ENCODE peak calls at places on chromosomes 3 and 15, in seven cellular contexts. M is GDM1; Y is effector CD4-positive, alpha-beta T cell; V is naive thymus-derived CD8-positive, alpha-beta T cell; P is activated T-helper 1 cell treated with anti-CD3 and anti-CD28 coated beads, Interleukin-2, amount 50 U/mL, for 16 hours; Z is substantia nigra; D is stimulated activated CD4-positive, alpha-beta T cell treated with anti-CD3 and anti-CD28 coated beads, Interleukin-15, amount 100 ng/mL, for 24 hours. X is an unnamed sample.

GRCh38 chr15:68409736-68410370 is 22.1 kb downstream of the ITGA11 start:
- DNase-seq in Z (no peak), P (no peak), M (no peak), V (no peak), D (no peak), Y (no peak), X (no peak)

GRCh38 chr3:145915787-145916186 is 245.2 kb downstream of the PLOD2 start:
- DNase-seq in Z (no peak), M (no peak), V (no peak), D (no peak), P (no peak), Y (no peak), X (no peak)

GRCh38 chr3:153591566-153592221 is 429.7 kb downstream of the RAP2B start:
- DNase-seq in P (no peak), V (no peak), M (no peak), D (no peak), Y (no peak), Z (no peak), X (no peak)

GRCh38 chr15:51830279-51830806 is 890 bp downstream of the TMOD3 start:
- DNase-seq in M (no peak), D (no peak), V (no peak), Y (no peak), Z (no peak), P (no peak), X (no peak)

GRCh38 chr15:101187820-101188516 is 63.9 kb downstream of the CHSY1 start:
- DNase-seq in V (no peak), M (no peak), P (no peak), D (no peak), Z (no peak), Y (no peak), X (no peak)

GRCh38 chr15:84888639-84889038 is 4.2 kb downstream of the SLC28A1 start:
- DNase-seq in Y (no peak), M (no peak), D (no peak), Z (no peak), V (no peak), P (no peak), X (no peak)

GRCh38 chr15:88166330-88166993 is 90.1 kb downstream of the NTRK3 start:
- DNase-seq in V (no peak), Y (no peak), P (no peak), M (no peak), Z (no peak), D (peak), X (no peak)

GRCh38 chr15:82572311-82572710 is 32.1 kb upstream of the RPS17 start:
- DNase-seq in D (no peak), V (no peak), P (no peak), Y (no peak), Z (no peak), M (no peak), X (no peak)

GRCh38 chr15:37653018-37653417 is 281.4 kb upstream of the TMCO5A start:
- DNase-seq in V (no peak), P (no peak), Y (no peak), Z (no peak), M (no peak), D (no peak), X (no peak)

GRCh38 chr15:101124731-101125558 is 126.9 kb downstream of the CHSY1 start:
- DNase-seq in P (no peak), V (no peak), D (no peak), Z (no peak), Y (no peak), M (no peak), X (no peak)

GRCh38 chr15:98002874-98003273 is 42.4 kb downstream of the ARRDC4 start:
- DNase-seq in V (no peak), D (no peak), M (no peak), Z (peak), P (no peak), Y (no peak), X (no peak)

GRCh38 chr3:25291524-25291923 is 136.5 kb upstream of the RARB start:
- DNase-seq in P (no peak), Z (no peak), Y (no peak), M (no peak), V (no peak), D (no peak), X (no peak)

GRCh38 chr3:166889241-166889640 is 490.9 kb downstream of the ZBBX start:
- DNase-seq in V (no peak), M (no peak), Z (no peak), P (no peak), Y (no peak), D (no peak), X (no peak)

GRCh38 chr3:130699765-130700164 is 46.9 kb downstream of the PIK3R4 start:
- DNase-seq in M (peak), P (no peak), D (no peak), Z (no peak), Y (no peak), V (no peak), X (no peak)